ENCODE peak calls at places on chromosomes 11 and 22, in four cellular contexts. Q is HepG2, Z is K562, H is H1. B is an unnamed sample.
A peak's percentile ranks its signal among the peaks of the same experiment; 100 is the strongest.

GRCh38 chr11:46686886-46687810 is 13.3 kb downstream of the ARHGAP1 start:
- DNase-seq in Q (no peak), Z (no peak), H (no peak), B (no peak)

GRCh38 chr11:42407379-42407778 is 904.4 kb upstream of the API5 start:
- DNase-seq in Q (no peak), Z (no peak), H (peak; percentile 89), B (no peak)

GRCh38 chr22:24060375-24060788 is 49.3 kb downstream of the CABIN1 start:
- DNase-seq in Q (no peak), Z (no peak), H (no peak), B (no peak)

GRCh38 chr11:70087446-70088167 is 9.5 kb downstream of the ANO1 start:
- DNase-seq in Q (no peak), Z (no peak), H (peak; percentile 75), B (no peak)

GRCh38 chr22:41094036-41094435 is 1.6 kb downstream of the EP300 start:
- DNase-seq in Q (peak; percentile 31), Z (peak; percentile 14), H (no peak), B (no peak)

GRCh38 chr11:119920666-119921065 is 191.7 kb upstream of the NECTIN1 start:
- DNase-seq in Q (no peak), Z (no peak), H (no peak), B (no peak)

GRCh38 chr11:2581151-2581930 is 118.5 kb downstream of the KCNQ1OT1 start:
- DNase-seq in Q (no peak), Z (no peak), H (no peak), B (no peak)

GRCh38 chr11:705646-706438 is at the start of gene EPS8L2:
- DNase-seq in Q (no peak), Z (peak; percentile 82), H (peak; percentile 73), B (no peak)

GRCh38 chr11:122486793-122487495 is 168.6 kb upstream of the UBASH3B start:
- DNase-seq in Q (no peak), Z (no peak), H (peak; percentile 81), B (peak; percentile 6)

GRCh38 chr11:63905179-63905578 is 11.8 kb downstream of the RCOR2 start:
- DNase-seq in Q (no peak), Z (no peak), H (no peak), B (no peak)

GRCh38 chr11:63907063-63907462 is 9.9 kb downstream of the RCOR2 start:
- DNase-seq in Q (no peak), Z (peak; percentile 11), H (no peak), B (no peak)

GRCh38 chr11:63906585-63906984 is 10.4 kb downstream of the RCOR2 start:
- DNase-seq in Q (no peak), Z (peak; percentile 65), H (peak; percentile 69), B (no peak)

GRCh38 chr11:63904743-63905142 is 12.2 kb downstream of the RCOR2 start:
- DNase-seq in Q (no peak), Z (no peak), H (no peak), B (no peak)

GRCh38 chr11:63906087-63906486 is 10.9 kb downstream of the RCOR2 start:
- DNase-seq in Q (no peak), Z (no peak), H (no peak), B (no peak)
- TF ChIP-seq ATF3 in Q (no peak), Z (no peak), H (no peak), B (no peak)

GRCh38 chr22:50657925-50658324 is 14.7 kb upstream of the SHANK3 start:
- DNase-seq in Q (no peak), Z (no peak), H (no peak), B (no peak)
- TF ChIP-seq FOSL1 in Q (no peak), Z (no peak), H (no peak), B (no peak)

GRCh38 chr22:17265649-17266248 is 46.5 kb upstream of the ADA2 start:
- DNase-seq in Q (no peak), Z (no peak), H (no peak), B (no peak)

GRCh38 chr22:17267661-17268330 is 48.6 kb upstream of the ADA2 start:
- DNase-seq in Q (no peak), Z (no peak), H (no peak), B (no peak)

GRCh38 chr22:17264321-17265052 is 45.3 kb upstream of the ADA2 start:
- DNase-seq in Q (no peak), Z (no peak), H (peak; percentile 72), B (no peak)

GRCh38 chr22:17268501-17269223 is 49.4 kb upstream of the ADA2 start:
- DNase-seq in Q (no peak), Z (peak; percentile 63), H (no peak), B (no peak)

GRCh38 chr22:17266261-17266971 is 47.2 kb upstream of the ADA2 start:
- DNase-seq in Q (no peak), Z (no peak), H (peak; percentile 71), B (no peak)
- TF ChIP-seq ATF3 in Q (no peak), Z (no peak), H (no peak), B (no peak)

DNA sequence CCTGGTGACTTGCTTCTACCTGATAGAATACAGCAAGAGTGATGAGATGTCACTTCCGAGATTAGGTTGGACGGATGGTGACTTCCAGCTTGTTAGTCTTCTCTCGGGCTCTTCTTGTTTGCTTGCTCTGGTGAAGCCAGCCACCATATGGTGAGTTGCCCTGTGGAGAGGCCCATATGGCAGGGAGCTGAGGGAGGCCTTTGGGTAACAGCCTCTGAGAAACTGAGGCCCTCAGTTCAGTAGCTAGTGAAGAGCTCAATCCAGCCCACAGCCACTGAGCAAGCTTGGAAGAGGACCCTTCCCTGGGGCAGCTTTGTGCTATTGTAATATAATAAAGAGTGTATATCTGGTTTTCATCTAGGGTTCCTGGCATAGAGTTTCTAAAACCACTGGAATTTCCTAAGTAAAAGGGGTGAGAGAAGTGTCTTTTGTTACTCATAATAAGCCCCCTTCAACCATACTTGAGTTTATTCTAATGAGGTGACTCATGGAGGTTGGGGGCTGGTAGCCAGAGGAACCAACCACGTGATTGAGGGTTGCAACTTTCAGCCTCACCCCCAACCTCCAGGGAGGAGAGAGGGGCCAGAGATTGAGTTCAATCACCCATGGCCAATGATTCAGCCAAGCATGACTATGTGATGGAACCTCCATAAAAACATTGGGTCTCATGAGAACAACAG is 8.0 kb upstream of the TPCN2 start:
- DNase-seq in Q (no peak), Z (no peak), H (no peak), B (no peak)
- TF ChIP-seq FOSL1 in Q (no peak), Z (peak; percentile 40), H (no peak), B (no peak)

GRCh38 chr11:127451852-127452251 is 451.3 kb upstream of the KIRREL3 start:
- DNase-seq in Q (no peak), Z (no peak), H (no peak), B (no peak)

GRCh38 chr11:127452533-127452932 is 452.0 kb upstream of the KIRREL3 start:
- DNase-seq in Q (no peak), Z (no peak), H (no peak), B (no peak)

GRCh38 chr11:127458561-127458960 is 458.0 kb upstream of the KIRREL3 start:
- DNase-seq in Q (no peak), Z (no peak), H (no peak), B (no peak)

GRCh38 chr11:127454856-127455255 is 454.3 kb upstream of the KIRREL3 start:
- DNase-seq in Q (no peak), Z (no peak), H (no peak), B (no peak)
- TF ChIP-seq ATF3 in Q (no peak), Z (no peak), H (no peak), B (no peak)

DNA sequence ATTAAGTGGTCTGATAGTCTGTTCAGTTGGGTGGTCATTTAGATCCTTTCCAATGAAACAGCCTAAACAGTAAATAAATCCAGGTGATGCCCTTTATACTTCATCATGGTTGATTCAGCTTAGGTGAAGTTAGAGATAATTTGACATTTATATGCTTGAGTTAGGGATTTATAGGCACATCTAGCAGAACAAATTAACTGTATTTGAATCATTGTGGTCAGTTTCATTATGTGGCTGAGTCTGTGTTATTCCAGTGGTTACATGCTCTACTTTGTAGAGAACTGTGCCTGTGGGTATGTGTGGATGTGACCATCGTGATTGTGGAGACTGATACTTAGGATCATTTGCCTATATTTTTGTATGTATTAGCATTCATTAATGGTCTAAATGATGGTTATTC is 194.6 kb downstream of the DDX10 start:
- DNase-seq in Q (no peak), Z (no peak), H (no peak), B (no peak)
- TF ChIP-seq FOSL1 in Q (no peak), Z (no peak), H (no peak), B (no peak)

GRCh38 chr11:44766972-44767278 is 40.2 kb downstream of the TSPAN18 start:
- DNase-seq in Q (no peak), Z (no peak), H (peak; percentile 37), B (no peak)
- TF ChIP-seq ATF3 in Q (no peak), Z (no peak), H (no peak), B (no peak)

GRCh38 chr11:74018331-74019005 is 9.6 kb upstream of the UCP3 start:
- DNase-seq in Q (peak; percentile 89), Z (no peak), H (no peak), B (no peak)
- TF ChIP-seq FOSL1 in Q (peak; percentile 33), Z (no peak), H (no peak), B (no peak)

GRCh38 chr11:116840746-116841296 is 3.4 kb upstream of the APOA1 start:
- DNase-seq in Q (peak; percentile 74), Z (peak; percentile 27), H (no peak), B (no peak)

GRCh38 chr11:116842117-116842516 is 4.7 kb upstream of the APOA1 start:
- DNase-seq in Q (no peak), Z (no peak), H (no peak), B (no peak)

GRCh38 chr11:116842909-116843308 is 5.5 kb upstream of the APOA1 start:
- DNase-seq in Q (no peak), Z (no peak), H (no peak), B (no peak)

GRCh38 chr11:116838321-116839084 is 1.1 kb upstream of the APOA1 start:
- DNase-seq in Q (peak; percentile 20), Z (no peak), H (no peak), B (no peak)

DNA sequence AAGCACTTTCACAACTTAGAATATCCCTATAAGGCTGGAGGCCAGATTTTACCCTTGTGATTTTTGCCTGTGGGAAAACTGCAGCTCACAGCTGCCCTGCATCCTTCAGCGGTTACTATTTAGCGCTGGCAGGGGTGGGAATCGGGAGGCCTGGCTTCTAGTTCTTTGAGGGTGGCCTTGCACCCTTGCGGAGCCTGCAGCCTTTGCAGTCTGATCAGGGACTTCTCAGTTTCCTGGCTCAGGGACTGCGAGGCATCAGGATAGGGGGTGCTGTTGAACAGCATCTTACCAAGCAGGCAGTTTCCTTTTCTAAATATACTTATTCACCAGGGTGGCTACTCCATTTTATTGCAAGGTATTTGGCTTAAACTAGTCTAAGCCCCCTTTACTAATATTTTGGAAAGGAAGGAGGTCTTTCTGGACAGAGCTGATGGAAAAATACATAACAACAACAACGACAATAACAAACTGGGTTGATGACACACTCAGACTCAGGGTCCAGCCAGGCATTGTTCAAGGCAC is 2.9 kb upstream of the APOA1 start:
- DNase-seq in Q (peak; percentile 47), Z (peak; percentile 46), H (no peak), B (no peak)
- TF ChIP-seq ATF3 in Q (no peak), Z (no peak), H (no peak), B (no peak)

DNA sequence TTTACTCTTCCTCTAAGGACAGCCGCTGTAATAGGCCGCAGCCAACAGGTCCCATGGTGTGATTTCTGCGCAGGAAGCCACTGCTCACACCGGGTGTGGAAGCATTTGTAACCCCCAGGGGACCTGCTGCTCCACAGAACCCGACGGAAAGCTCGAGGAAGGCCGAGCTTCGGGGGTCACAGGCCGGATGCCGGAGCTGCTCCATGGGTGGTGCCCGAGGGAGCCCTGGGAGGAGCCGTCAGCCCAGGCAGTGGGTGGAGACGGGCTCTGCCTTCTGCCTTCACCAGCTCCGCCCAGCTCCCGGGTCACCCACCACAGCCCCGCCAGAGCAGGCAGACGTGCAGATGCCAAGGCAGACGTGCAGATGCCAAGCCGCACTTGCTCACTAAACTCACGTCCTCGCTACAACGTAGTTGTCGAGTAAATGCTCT is 63.5 kb downstream of the BRD1 start:
- DNase-seq in Q (no peak), Z (no peak), H (peak; percentile 47), B (no peak)
- TF ChIP-seq FOSL1 in Q (no peak), Z (no peak), H (no peak), B (no peak)